ENCODE peak calls at places on chromosomes 6 and 20, in six cellular contexts. One of them, this sample, is unnamed.

GRCh38 chr20:18288748-18289705 is 700 bp downstream of the ZNF133 start:
- DNase-seq in CD4-positive, CD25-positive, alpha-beta regulatory T cell: no peak
- DNase-seq in left ventricle myocardium inferior: no peak
- DNase-seq in pancreas: no peak
- DNase-seq in neuronal stem cell: no peak
- DNase-seq in cardiac muscle cell: peak; percentile 23
- DNase-seq in this sample: no peak

GRCh38 chr6:83597511-83597910 is 85.2 kb downstream of the PRSS35 start:
- DNase-seq in CD4-positive, CD25-positive, alpha-beta regulatory T cell: no peak
- DNase-seq in left ventricle myocardium inferior: no peak
- DNase-seq in pancreas: no peak
- DNase-seq in neuronal stem cell: no peak
- DNase-seq in cardiac muscle cell: no peak
- DNase-seq in this sample: no peak

GRCh38 chr6:169101981-169102380 is 151.7 kb downstream of the THBS2 start:
- DNase-seq in CD4-positive, CD25-positive, alpha-beta regulatory T cell: no peak
- DNase-seq in left ventricle myocardium inferior: no peak
- DNase-seq in pancreas: no peak
- DNase-seq in neuronal stem cell: no peak
- DNase-seq in cardiac muscle cell: peak; percentile 8
- DNase-seq in this sample: no peak

GRCh38 chr6:129638055-129639019 is 71.6 kb downstream of the ARHGAP18 start:
- DNase-seq in CD4-positive, CD25-positive, alpha-beta regulatory T cell: no peak
- DNase-seq in left ventricle myocardium inferior: no peak
- DNase-seq in pancreas: peak; percentile 38
- DNase-seq in neuronal stem cell: no peak
- DNase-seq in cardiac muscle cell: peak; percentile 91
- DNase-seq in this sample: no peak

GRCh38 chr20:61803416-61803902 is 262.2 kb downstream of the TAF4 start:
- DNase-seq in CD4-positive, CD25-positive, alpha-beta regulatory T cell: no peak
- DNase-seq in left ventricle myocardium inferior: peak; percentile 0
- DNase-seq in pancreas: no peak
- DNase-seq in neuronal stem cell: no peak
- DNase-seq in cardiac muscle cell: no peak
- DNase-seq in this sample: no peak

GRCh38 chr6:138336221-138336620 is 41.5 kb upstream of the SMIM28 start:
- DNase-seq in CD4-positive, CD25-positive, alpha-beta regulatory T cell: no peak
- DNase-seq in left ventricle myocardium inferior: no peak
- DNase-seq in pancreas: no peak
- DNase-seq in neuronal stem cell: no peak
- DNase-seq in cardiac muscle cell: no peak
- DNase-seq in this sample: no peak

GRCh38 chr20:57990396-57990987 is 238.0 kb downstream of the ANKRD60 start:
- DNase-seq in CD4-positive, CD25-positive, alpha-beta regulatory T cell: no peak
- DNase-seq in left ventricle myocardium inferior: no peak
- DNase-seq in pancreas: no peak
- DNase-seq in neuronal stem cell: no peak
- DNase-seq in cardiac muscle cell: peak; percentile 62
- DNase-seq in this sample: no peak

GRCh38 chr6:142683688-142684087 is 261.3 kb downstream of the HIVEP2 start:
- DNase-seq in CD4-positive, CD25-positive, alpha-beta regulatory T cell: no peak
- DNase-seq in left ventricle myocardium inferior: no peak
- DNase-seq in pancreas: no peak
- DNase-seq in neuronal stem cell: no peak
- DNase-seq in cardiac muscle cell: no peak
- DNase-seq in this sample: no peak

GRCh38 chr6:9647043-9647520 is 767.8 kb downstream of the TFAP2A start:
- DNase-seq in CD4-positive, CD25-positive, alpha-beta regulatory T cell: no peak
- DNase-seq in left ventricle myocardium inferior: no peak
- DNase-seq in pancreas: no peak
- DNase-seq in neuronal stem cell: no peak
- DNase-seq in cardiac muscle cell: no peak
- DNase-seq in this sample: no peak

GRCh38 chr6:139030211-139030530 is 1.6 kb downstream of the ABRACL start:
- DNase-seq in CD4-positive, CD25-positive, alpha-beta regulatory T cell: no peak
- DNase-seq in left ventricle myocardium inferior: no peak
- DNase-seq in pancreas: no peak
- DNase-seq in neuronal stem cell: no peak
- DNase-seq in cardiac muscle cell: no peak
- DNase-seq in this sample: no peak

GRCh38 chr6:49966334-49966733 is 2.4 kb upstream of the DEFB114 start:
- DNase-seq in CD4-positive, CD25-positive, alpha-beta regulatory T cell: no peak
- DNase-seq in left ventricle myocardium inferior: no peak
- DNase-seq in pancreas: no peak
- DNase-seq in neuronal stem cell: no peak
- DNase-seq in cardiac muscle cell: no peak
- DNase-seq in this sample: no peak

GRCh38 chr6:115613488-115613887 is 447.2 kb downstream of the FRK start:
- DNase-seq in CD4-positive, CD25-positive, alpha-beta regulatory T cell: no peak
- DNase-seq in left ventricle myocardium inferior: no peak
- DNase-seq in pancreas: no peak
- DNase-seq in neuronal stem cell: no peak
- DNase-seq in cardiac muscle cell: peak; percentile 93
- DNase-seq in this sample: no peak

GRCh38 chr6:156618600-156619205 is 158.5 kb upstream of the ARID1B start:
- DNase-seq in CD4-positive, CD25-positive, alpha-beta regulatory T cell: no peak
- DNase-seq in left ventricle myocardium inferior: no peak
- DNase-seq in pancreas: no peak
- DNase-seq in neuronal stem cell: peak; percentile 8
- DNase-seq in cardiac muscle cell: no peak
- DNase-seq in this sample: no peak

GRCh38 chr6:33372532-33373123 is 19.0 kb upstream of the KIFC1 start:
- DNase-seq in CD4-positive, CD25-positive, alpha-beta regulatory T cell: no peak
- DNase-seq in left ventricle myocardium inferior: no peak
- DNase-seq in pancreas: no peak
- DNase-seq in neuronal stem cell: no peak
- DNase-seq in cardiac muscle cell: no peak
- DNase-seq in this sample: no peak

GRCh38 chr6:33374359-33374910 is 17.2 kb upstream of the KIFC1 start:
- DNase-seq in CD4-positive, CD25-positive, alpha-beta regulatory T cell: no peak
- DNase-seq in left ventricle myocardium inferior: no peak
- DNase-seq in pancreas: no peak
- DNase-seq in neuronal stem cell: no peak
- DNase-seq in cardiac muscle cell: peak; percentile 21
- DNase-seq in this sample: no peak

GRCh38 chr6:33377166-33377565 is 14.5 kb upstream of the KIFC1 start:
- DNase-seq in CD4-positive, CD25-positive, alpha-beta regulatory T cell: no peak
- DNase-seq in left ventricle myocardium inferior: no peak
- DNase-seq in pancreas: no peak
- DNase-seq in neuronal stem cell: no peak
- DNase-seq in cardiac muscle cell: peak; percentile 61
- DNase-seq in this sample: no peak

GRCh38 chr6:33373950-33374349 is 17.7 kb upstream of the KIFC1 start:
- DNase-seq in CD4-positive, CD25-positive, alpha-beta regulatory T cell: no peak
- DNase-seq in left ventricle myocardium inferior: no peak
- DNase-seq in pancreas: no peak
- DNase-seq in neuronal stem cell: no peak
- DNase-seq in cardiac muscle cell: no peak
- DNase-seq in this sample: no peak

GRCh38 chr6:33375143-33375649 is 16.4 kb upstream of the KIFC1 start:
- DNase-seq in CD4-positive, CD25-positive, alpha-beta regulatory T cell: no peak
- DNase-seq in left ventricle myocardium inferior: peak; percentile 65
- DNase-seq in pancreas: peak; percentile 63
- DNase-seq in neuronal stem cell: no peak
- DNase-seq in cardiac muscle cell: peak; percentile 98
- DNase-seq in this sample: no peak
- H3K4me3 ChIP-seq in CD4-positive, CD25-positive, alpha-beta regulatory T cell: no peak overlapping the region
- H3K4me3 ChIP-seq in left ventricle myocardium inferior: no peak overlapping the region
- H3K4me3 ChIP-seq in pancreas: no peak overlapping the region
- H3K4me3 ChIP-seq in neuronal stem cell: no peak overlapping the region
- H3K4me3 ChIP-seq in cardiac muscle cell: no peak overlapping the region
- H3K4me3 ChIP-seq in this sample: no peak overlapping the region

GRCh38 chr6:7047966-7048365 is 59.8 kb upstream of the RREB1 start:
- DNase-seq in CD4-positive, CD25-positive, alpha-beta regulatory T cell: no peak
- DNase-seq in left ventricle myocardium inferior: no peak
- DNase-seq in pancreas: no peak
- DNase-seq in neuronal stem cell: no peak
- DNase-seq in cardiac muscle cell: peak; percentile 26
- DNase-seq in this sample: no peak

GRCh38 chr6:7050911-7051779 is 56.6 kb upstream of the RREB1 start:
- DNase-seq in CD4-positive, CD25-positive, alpha-beta regulatory T cell: peak; percentile 8
- DNase-seq in left ventricle myocardium inferior: peak; percentile 36
- DNase-seq in pancreas: peak; percentile 66
- DNase-seq in neuronal stem cell: peak; percentile 38
- DNase-seq in cardiac muscle cell: peak; percentile 75
- DNase-seq in this sample: peak; percentile 65

GRCh38 chr6:7048859-7049258 is 58.9 kb upstream of the RREB1 start:
- DNase-seq in CD4-positive, CD25-positive, alpha-beta regulatory T cell: no peak
- DNase-seq in left ventricle myocardium inferior: no peak
- DNase-seq in pancreas: no peak
- DNase-seq in neuronal stem cell: no peak
- DNase-seq in cardiac muscle cell: no peak
- DNase-seq in this sample: no peak

GRCh38 chr6:7051780-7052440 is 55.9 kb upstream of the RREB1 start:
- DNase-seq in CD4-positive, CD25-positive, alpha-beta regulatory T cell: peak; percentile 23
- DNase-seq in left ventricle myocardium inferior: peak; percentile 55
- DNase-seq in pancreas: peak; percentile 76
- DNase-seq in neuronal stem cell: peak; percentile 60
- DNase-seq in cardiac muscle cell: peak; percentile 52
- DNase-seq in this sample: peak; percentile 24

DNA sequence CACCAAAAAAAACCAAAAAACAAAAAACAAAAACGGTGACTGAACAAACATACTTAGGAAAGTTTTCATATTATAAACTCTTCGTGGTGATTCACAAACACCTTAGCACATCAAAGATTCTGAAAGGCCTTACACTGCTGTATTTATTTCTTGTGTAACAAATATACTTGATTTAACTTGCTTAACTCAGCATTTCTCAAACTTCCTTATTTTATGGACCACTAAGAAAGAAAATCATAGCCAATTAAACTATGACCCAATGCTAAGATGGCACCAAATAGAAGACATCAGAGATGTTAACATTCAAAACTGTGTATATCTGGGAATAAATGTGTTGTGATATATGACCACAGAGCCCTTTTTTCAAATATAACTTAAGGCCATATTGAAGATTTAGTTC is 57.7 kb upstream of the RREB1 start:
- DNase-seq in CD4-positive, CD25-positive, alpha-beta regulatory T cell: no peak
- DNase-seq in left ventricle myocardium inferior: no peak
- DNase-seq in pancreas: no peak
- DNase-seq in neuronal stem cell: no peak
- DNase-seq in cardiac muscle cell: no peak
- DNase-seq in this sample: no peak
- H3K27ac ChIP-seq in CD4-positive, CD25-positive, alpha-beta regulatory T cell: no peak overlapping the region
- H3K27ac ChIP-seq in left ventricle myocardium inferior: no peak overlapping the region
- H3K27ac ChIP-seq in pancreas: no peak overlapping the region
- H3K27ac ChIP-seq in neuronal stem cell: no peak overlapping the region
- H3K27ac ChIP-seq in cardiac muscle cell: no peak overlapping the region
- H3K27ac ChIP-seq in this sample: no peak overlapping the region

GRCh38 chr6:148969271-148969666 is 222.4 kb downstream of the UST start:
- DNase-seq in CD4-positive, CD25-positive, alpha-beta regulatory T cell: no peak
- DNase-seq in left ventricle myocardium inferior: no peak
- DNase-seq in pancreas: no peak
- DNase-seq in neuronal stem cell: no peak
- DNase-seq in cardiac muscle cell: no peak
- DNase-seq in this sample: no peak

GRCh38 chr6:148968636-148969270 is 221.9 kb downstream of the UST start:
- DNase-seq in CD4-positive, CD25-positive, alpha-beta regulatory T cell: no peak
- DNase-seq in left ventricle myocardium inferior: no peak
- DNase-seq in pancreas: no peak
- DNase-seq in neuronal stem cell: no peak
- DNase-seq in cardiac muscle cell: no peak
- DNase-seq in this sample: no peak

GRCh38 chr6:148967546-148967945 is 220.7 kb downstream of the UST start:
- DNase-seq in CD4-positive, CD25-positive, alpha-beta regulatory T cell: no peak
- DNase-seq in left ventricle myocardium inferior: no peak
- DNase-seq in pancreas: no peak
- DNase-seq in neuronal stem cell: no peak
- DNase-seq in cardiac muscle cell: no peak
- DNase-seq in this sample: no peak

GRCh38 chr6:148971027-148971927 is 224.4 kb downstream of the UST start:
- DNase-seq in CD4-positive, CD25-positive, alpha-beta regulatory T cell: no peak
- DNase-seq in left ventricle myocardium inferior: no peak
- DNase-seq in pancreas: no peak
- DNase-seq in neuronal stem cell: no peak
- DNase-seq in cardiac muscle cell: no peak
- DNase-seq in this sample: no peak

GRCh38 chr6:148969679-148970078 is 222.8 kb downstream of the UST start:
- DNase-seq in CD4-positive, CD25-positive, alpha-beta regulatory T cell: no peak
- DNase-seq in left ventricle myocardium inferior: peak; percentile 29
- DNase-seq in pancreas: no peak
- DNase-seq in neuronal stem cell: no peak
- DNase-seq in cardiac muscle cell: peak; percentile 33
- DNase-seq in this sample: no peak
- H3K4me3 ChIP-seq in CD4-positive, CD25-positive, alpha-beta regulatory T cell: no peak overlapping the region
- H3K4me3 ChIP-seq in left ventricle myocardium inferior: no peak overlapping the region
- H3K4me3 ChIP-seq in pancreas: no peak overlapping the region
- H3K4me3 ChIP-seq in neuronal stem cell: no peak overlapping the region
- H3K4me3 ChIP-seq in cardiac muscle cell: no peak overlapping the region
- H3K4me3 ChIP-seq in this sample: no peak overlapping the region

GRCh38 chr6:28220164-28221133 is 4.6 kb upstream of the ZSCAN9 start:
- DNase-seq in CD4-positive, CD25-positive, alpha-beta regulatory T cell: no peak
- DNase-seq in left ventricle myocardium inferior: no peak
- DNase-seq in pancreas: no peak
- DNase-seq in neuronal stem cell: no peak
- DNase-seq in cardiac muscle cell: no peak
- DNase-seq in this sample: no peak
- H3K27ac ChIP-seq in CD4-positive, CD25-positive, alpha-beta regulatory T cell: no peak overlapping the region
- H3K27ac ChIP-seq in left ventricle myocardium inferior: no peak overlapping the region
- H3K27ac ChIP-seq in pancreas: no peak overlapping the region
- H3K27ac ChIP-seq in neuronal stem cell: no peak overlapping the region
- H3K27ac ChIP-seq in cardiac muscle cell: no peak overlapping the region
- H3K27ac ChIP-seq in this sample: no peak overlapping the region

DNA sequence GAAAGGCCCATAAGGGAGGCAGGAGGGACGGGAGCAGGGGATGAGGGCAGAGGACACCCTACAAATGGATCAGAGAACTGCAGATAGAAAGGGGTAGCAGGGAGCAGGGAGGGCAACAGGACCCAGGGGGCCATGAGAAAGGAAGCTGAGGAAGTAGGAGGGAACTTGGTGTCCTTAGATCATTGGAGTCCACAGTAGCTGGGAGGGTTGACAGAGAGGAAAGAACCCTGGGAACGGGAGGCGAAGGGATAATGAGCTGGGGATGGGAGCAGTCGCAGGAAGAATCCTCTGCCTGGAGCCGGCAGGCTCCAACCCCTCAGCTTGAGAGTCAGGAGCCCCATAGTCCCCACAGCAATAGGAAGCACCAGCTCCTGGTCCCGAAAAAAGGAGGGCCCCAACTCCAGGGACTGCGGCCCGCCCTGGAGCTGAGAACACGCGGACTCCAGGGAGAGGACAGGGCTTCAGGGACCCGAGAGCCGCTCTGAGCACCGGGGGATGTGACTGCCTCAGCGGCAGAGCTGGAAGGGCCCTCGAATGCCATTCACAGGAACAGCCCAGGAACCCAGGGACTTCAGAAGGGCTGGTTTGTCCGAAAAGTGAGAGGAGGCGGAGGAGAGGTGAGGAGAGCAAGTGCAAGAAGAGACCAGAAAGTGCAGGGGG is 32.7 kb downstream of the HLA-A start:
- DNase-seq in CD4-positive, CD25-positive, alpha-beta regulatory T cell: no peak
- DNase-seq in left ventricle myocardium inferior: no peak
- DNase-seq in pancreas: no peak
- DNase-seq in neuronal stem cell: no peak
- DNase-seq in cardiac muscle cell: no peak
- DNase-seq in this sample: no peak
- H3K4me3 ChIP-seq in CD4-positive, CD25-positive, alpha-beta regulatory T cell: no peak overlapping the region
- H3K4me3 ChIP-seq in left ventricle myocardium inferior: peak overlapping the region; percentile 74
- H3K4me3 ChIP-seq in pancreas: peak overlapping the region; percentile 41
- H3K4me3 ChIP-seq in neuronal stem cell: no peak overlapping the region
- H3K4me3 ChIP-seq in cardiac muscle cell: no peak overlapping the region
- H3K4me3 ChIP-seq in this sample: no peak overlapping the region

GRCh38 chr20:64077876-64078551 is 1.3 kb downstream of the RGS19 start:
- DNase-seq in CD4-positive, CD25-positive, alpha-beta regulatory T cell: peak; percentile 52
- DNase-seq in left ventricle myocardium inferior: no peak
- DNase-seq in pancreas: no peak
- DNase-seq in neuronal stem cell: no peak
- DNase-seq in cardiac muscle cell: no peak
- DNase-seq in this sample: peak; percentile 59
- H3K27ac ChIP-seq in CD4-positive, CD25-positive, alpha-beta regulatory T cell: peak overlapping the region; percentile 68
- H3K27ac ChIP-seq in left ventricle myocardium inferior: peak overlapping the region; percentile 85
- H3K27ac ChIP-seq in pancreas: no peak overlapping the region
- H3K27ac ChIP-seq in neuronal stem cell: no peak overlapping the region
- H3K27ac ChIP-seq in cardiac muscle cell: no peak overlapping the region
- H3K27ac ChIP-seq in this sample: peak overlapping the region; percentile 81

This sample was measured in CD8-positive, alpha-beta memory T cell.